ENCODE peak calls at places on chromosomes 2 and 18, in six cellular contexts. K is stomach; Z is activated CD8-positive, alpha-beta memory T cell treated with anti-CD3 and anti-CD28 coated beads for 1 hour; Y is mesendoderm; P is naive thymus-derived CD4-positive, alpha-beta T cell; U is stimulated activated CD4-positive, alpha-beta T cell treated with anti-CD3 and anti-CD28 coated beads, Interleukin-1b, Interleukin-23, amount 100 ng/mL, for 48 hours. B is an unnamed sample.

GRCh38 chr2:231483398-231484329 is 19.4 kb upstream of the NCL start:
- DNase-seq in K (no peak), Z (no peak), Y (no peak), P (peak), U (peak), B (no peak)

GRCh38 chr18:32010124-32010745 is 8.4 kb upstream of the RNF125 start:
- DNase-seq in K (no peak), Z (no peak), Y (no peak), P (no peak), U (peak), B (no peak)

GRCh38 chr2:70201831-70202230 is 11.0 kb upstream of the C2orf42 start:
- DNase-seq in K (no peak), Z (no peak), Y (no peak), P (no peak), U (no peak), B (no peak)

GRCh38 chr18:48308755-48309154 is 100.4 kb downstream of the ZBTB7C start:
- DNase-seq in K (peak), Z (no peak), Y (no peak), P (no peak), U (no peak), B (no peak)

GRCh38 chr2:120020554-120020953 is 7.7 kb downstream of the EPB41L5 start:
- DNase-seq in K (no peak), Z (no peak), Y (no peak), P (no peak), U (no peak), B (no peak)

GRCh38 chr2:20501974-20502373 is 55.1 kb downstream of the RHOB start:
- DNase-seq in K (no peak), Z (no peak), Y (no peak), P (no peak), U (no peak), B (no peak)

GRCh38 chr18:75280427-75281280 is 70.1 kb downstream of the TSHZ1 start:
- DNase-seq in K (no peak), Z (no peak), Y (no peak), P (no peak), U (no peak), B (no peak)

GRCh38 chr2:209049608-209050007 is 374.2 kb upstream of the MAP2 start:
- DNase-seq in K (no peak), Z (no peak), Y (peak), P (no peak), U (no peak), B (no peak)

GRCh38 chr2:212109792-212110680 is 428.6 kb downstream of the ERBB4 start:
- DNase-seq in K (no peak), Z (no peak), Y (peak), P (no peak), U (no peak), B (no peak)

GRCh38 chr2:10225291-10226031 is 77.2 kb upstream of the HPCAL1 start:
- DNase-seq in K (peak), Z (no peak), Y (no peak), P (no peak), U (no peak), B (no peak)

GRCh38 chr2:72014871-72015270 is 132.8 kb downstream of the CYP26B1 start:
- DNase-seq in K (no peak), Z (no peak), Y (no peak), P (no peak), U (no peak), B (no peak)

GRCh38 chr2:240947176-240947575 is 41.0 kb downstream of the CROCC2 start:
- DNase-seq in K (peak), Z (no peak), Y (no peak), P (no peak), U (no peak), B (no peak)